ENCODE peak calls at places on chromosomes 13 and 19, in eight cellular contexts. One of them, this sample, is unnamed. For H3K4me1, the result is how much of the 10 kb centered on the place peaks cover.

GRCh38 chr13:29754486-29754806 is 96.0 kb downstream of the UBL3 start:
- DNase-seq in heart right ventricle: no peak
- DNase-seq in keratinocyte: no peak
- DNase-seq in right lobe of liver: no peak
- DNase-seq in OCI-LY7: no peak
- DNase-seq in psoas muscle: no peak
- DNase-seq in lung: no peak
- DNase-seq in PC-3: peak
- DNase-seq in this sample: no peak

GRCh38 chr19:42267644-42268141 is 1.4 kb upstream of the CIC start:
- DNase-seq in OCI-LY7: no peak
- DNase-seq in heart right ventricle: no peak
- DNase-seq in PC-3: no peak
- DNase-seq in keratinocyte: no peak
- DNase-seq in psoas muscle: no peak
- DNase-seq in lung: peak
- DNase-seq in right lobe of liver: no peak
- DNase-seq in this sample: no peak

GRCh38 chr13:71801781-71802180 is 65.2 kb downstream of the DACH1 start:
- DNase-seq in lung: no peak
- DNase-seq in PC-3: no peak
- DNase-seq in heart right ventricle: no peak
- DNase-seq in psoas muscle: no peak
- DNase-seq in OCI-LY7: no peak
- DNase-seq in keratinocyte: no peak
- DNase-seq in right lobe of liver: no peak
- DNase-seq in this sample: no peak

GRCh38 chr13:37716395-37716794 is 117.8 kb upstream of the POSTN start:
- DNase-seq in right lobe of liver: no peak
- DNase-seq in PC-3: no peak
- DNase-seq in OCI-LY7: no peak
- DNase-seq in keratinocyte: no peak
- DNase-seq in psoas muscle: no peak
- DNase-seq in lung: no peak
- DNase-seq in heart right ventricle: no peak
- DNase-seq in this sample: no peak

GRCh38 chr19:50435221-50435620 is 2.5 kb downstream of the MYBPC2 start:
- DNase-seq in PC-3: no peak
- DNase-seq in lung: no peak
- DNase-seq in psoas muscle: no peak
- DNase-seq in heart right ventricle: no peak
- DNase-seq in keratinocyte: no peak
- DNase-seq in right lobe of liver: no peak
- DNase-seq in OCI-LY7: no peak
- DNase-seq in this sample: no peak

GRCh38 chr13:45544520-45544919 is 71.0 kb downstream of the ERICH6B start:
- DNase-seq in right lobe of liver: no peak
- DNase-seq in heart right ventricle: no peak
- DNase-seq in lung: no peak
- DNase-seq in keratinocyte: no peak
- DNase-seq in psoas muscle: no peak
- DNase-seq in PC-3: no peak
- DNase-seq in OCI-LY7: no peak
- DNase-seq in this sample: no peak

GRCh38 chr13:112103260-112103843 is 36.4 kb downstream of the SOX1 start:
- DNase-seq in PC-3: no peak
- DNase-seq in OCI-LY7: no peak
- DNase-seq in heart right ventricle: no peak
- DNase-seq in lung: no peak
- DNase-seq in right lobe of liver: no peak
- DNase-seq in keratinocyte: no peak
- DNase-seq in psoas muscle: no peak
- DNase-seq in this sample: no peak

GRCh38 chr13:51101636-51102218 is 9.3 kb downstream of the C13orf42 start:
- DNase-seq in keratinocyte: no peak
- DNase-seq in lung: no peak
- DNase-seq in psoas muscle: no peak
- DNase-seq in heart right ventricle: no peak
- DNase-seq in PC-3: no peak
- DNase-seq in OCI-LY7: no peak
- DNase-seq in right lobe of liver: no peak
- DNase-seq in this sample: no peak

GRCh38 chr19:48724796-48725753 is 5.5 kb upstream of the MAMSTR start:
- DNase-seq in OCI-LY7: peak
- DNase-seq in psoas muscle: no peak
- DNase-seq in right lobe of liver: no peak
- DNase-seq in PC-3: peak
- DNase-seq in lung: no peak
- DNase-seq in heart right ventricle: peak
- DNase-seq in keratinocyte: peak
- DNase-seq in this sample: peak

GRCh38 chr13:41916173-41916954 is 44.5 kb downstream of the VWA8 start:
- DNase-seq in heart right ventricle: no peak
- DNase-seq in lung: no peak
- DNase-seq in psoas muscle: no peak
- DNase-seq in right lobe of liver: no peak
- DNase-seq in OCI-LY7: peak
- DNase-seq in PC-3: peak
- DNase-seq in keratinocyte: no peak
- DNase-seq in this sample: no peak

GRCh38 chr13:50187352-50188029 is 172.2 kb downstream of the KCNRG start:
- DNase-seq in heart right ventricle: no peak
- DNase-seq in PC-3: no peak
- DNase-seq in keratinocyte: no peak
- DNase-seq in lung: no peak
- DNase-seq in OCI-LY7: no peak
- DNase-seq in right lobe of liver: no peak
- DNase-seq in psoas muscle: no peak
- DNase-seq in this sample: no peak

GRCh38 chr13:112870737-112871287 is 98.2 kb upstream of the MCF2L start:
- DNase-seq in PC-3: no peak
- DNase-seq in heart right ventricle: no peak
- DNase-seq in OCI-LY7: no peak
- DNase-seq in lung: no peak
- DNase-seq in psoas muscle: no peak
- DNase-seq in keratinocyte: no peak
- DNase-seq in right lobe of liver: no peak
- DNase-seq in this sample: no peak

GRCh38 chr19:2532252-2533071 is 56.5 kb downstream of the GADD45B start:
- DNase-seq in keratinocyte: peak
- DNase-seq in lung: no peak
- DNase-seq in right lobe of liver: no peak
- DNase-seq in OCI-LY7: no peak
- DNase-seq in heart right ventricle: no peak
- DNase-seq in PC-3: peak
- DNase-seq in psoas muscle: no peak
- DNase-seq in this sample: no peak
- H3K4me1 ChIP-seq in keratinocyte: under half
- H3K4me1 ChIP-seq in lung: under half
- H3K4me1 ChIP-seq in right lobe of liver: under half
- H3K4me1 ChIP-seq in OCI-LY7: under half
- H3K4me1 ChIP-seq in heart right ventricle: under half
- H3K4me1 ChIP-seq in PC-3: under half
- H3K4me1 ChIP-seq in psoas muscle: under half
- H3K4me1 ChIP-seq in this sample: under half

GRCh38 chr13:102402292-102402691 is 444 bp upstream of the FGF14 start:
- DNase-seq in OCI-LY7: no peak
- DNase-seq in lung: no peak
- DNase-seq in PC-3: no peak
- DNase-seq in psoas muscle: peak
- DNase-seq in heart right ventricle: peak
- DNase-seq in right lobe of liver: peak
- DNase-seq in keratinocyte: no peak
- DNase-seq in this sample: no peak
- H3K4me3 ChIP-seq in OCI-LY7: no peak
- H3K4me3 ChIP-seq in lung: no peak
- H3K4me3 ChIP-seq in PC-3: no peak
- H3K4me3 ChIP-seq in psoas muscle: peak
- H3K4me3 ChIP-seq in heart right ventricle: peak
- H3K4me3 ChIP-seq in right lobe of liver: peak
- H3K4me3 ChIP-seq in keratinocyte: no peak
- H3K4me3 ChIP-seq in this sample: no peak

GRCh38 chr13:40334616-40335015 is 331.8 kb downstream of the FOXO1 start:
- DNase-seq in psoas muscle: no peak
- DNase-seq in PC-3: no peak
- DNase-seq in heart right ventricle: no peak
- DNase-seq in OCI-LY7: no peak
- DNase-seq in right lobe of liver: no peak
- DNase-seq in keratinocyte: no peak
- DNase-seq in lung: no peak
- DNase-seq in this sample: peak

GRCh38 chr13:40336228-40337221 is 329.9 kb downstream of the FOXO1 start:
- DNase-seq in psoas muscle: no peak
- DNase-seq in keratinocyte: no peak
- DNase-seq in PC-3: no peak
- DNase-seq in OCI-LY7: no peak
- DNase-seq in right lobe of liver: no peak
- DNase-seq in lung: no peak
- DNase-seq in heart right ventricle: no peak
- DNase-seq in this sample: peak

GRCh38 chr13:40331802-40332201 is 334.6 kb downstream of the FOXO1 start:
- DNase-seq in OCI-LY7: no peak
- DNase-seq in right lobe of liver: no peak
- DNase-seq in heart right ventricle: no peak
- DNase-seq in PC-3: no peak
- DNase-seq in keratinocyte: no peak
- DNase-seq in lung: no peak
- DNase-seq in psoas muscle: no peak
- DNase-seq in this sample: no peak

GRCh38 chr13:40333238-40333637 is 333.2 kb downstream of the FOXO1 start:
- DNase-seq in heart right ventricle: peak
- DNase-seq in psoas muscle: no peak
- DNase-seq in PC-3: no peak
- DNase-seq in OCI-LY7: no peak
- DNase-seq in keratinocyte: peak
- DNase-seq in lung: no peak
- DNase-seq in right lobe of liver: no peak
- DNase-seq in this sample: peak

DNA sequence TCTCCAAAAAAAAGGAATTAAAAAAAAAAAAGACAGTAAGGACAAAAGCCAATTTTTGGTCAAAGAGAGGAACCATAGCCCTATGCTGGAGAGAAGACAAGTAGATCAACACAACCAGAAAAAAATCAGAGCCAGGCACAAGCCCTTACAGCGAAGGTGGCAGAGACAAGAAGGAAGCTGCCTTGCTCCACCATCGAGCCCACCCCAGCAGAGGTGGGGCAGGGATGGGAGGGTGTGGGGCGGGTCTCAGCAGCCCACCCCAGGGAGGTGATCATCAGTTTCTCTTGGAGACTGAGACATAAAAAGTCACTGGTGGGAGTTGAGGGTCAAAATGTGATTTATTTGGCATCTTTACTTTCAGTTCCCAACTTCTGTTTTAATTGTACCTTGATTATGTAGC is 332.4 kb downstream of the FOXO1 start:
- DNase-seq in keratinocyte: no peak
- DNase-seq in psoas muscle: no peak
- DNase-seq in heart right ventricle: no peak
- DNase-seq in OCI-LY7: no peak
- DNase-seq in right lobe of liver: no peak
- DNase-seq in lung: no peak
- DNase-seq in PC-3: no peak
- DNase-seq in this sample: no peak
- H3K4me1 ChIP-seq in keratinocyte: under half
- H3K4me1 ChIP-seq in psoas muscle: under half
- H3K4me1 ChIP-seq in heart right ventricle: under half
- H3K4me1 ChIP-seq in OCI-LY7: under half
- H3K4me1 ChIP-seq in right lobe of liver: under half
- H3K4me1 ChIP-seq in lung: under half
- H3K4me1 ChIP-seq in PC-3: under half
- H3K4me1 ChIP-seq in this sample: under half

GRCh38 chr19:6262519-6262918 is 17.3 kb downstream of the MLLT1 start:
- DNase-seq in keratinocyte: no peak
- DNase-seq in psoas muscle: no peak
- DNase-seq in OCI-LY7: no peak
- DNase-seq in right lobe of liver: no peak
- DNase-seq in heart right ventricle: no peak
- DNase-seq in lung: no peak
- DNase-seq in PC-3: no peak
- DNase-seq in this sample: no peak
- H3K4me3 ChIP-seq in keratinocyte: no peak
- H3K4me3 ChIP-seq in psoas muscle: no peak
- H3K4me3 ChIP-seq in OCI-LY7: no peak
- H3K4me3 ChIP-seq in right lobe of liver: no peak
- H3K4me3 ChIP-seq in heart right ventricle: no peak
- H3K4me3 ChIP-seq in lung: no peak
- H3K4me3 ChIP-seq in PC-3: no peak
- H3K4me3 ChIP-seq in this sample: no peak

GRCh38 chr13:114042066-114042815 is 68.4 kb upstream of the C13orf46 start:
- DNase-seq in lung: no peak
- DNase-seq in heart right ventricle: no peak
- DNase-seq in keratinocyte: no peak
- DNase-seq in PC-3: no peak
- DNase-seq in psoas muscle: no peak
- DNase-seq in right lobe of liver: no peak
- DNase-seq in OCI-LY7: no peak
- DNase-seq in this sample: no peak

GRCh38 chr13:114046447-114046846 is 72.6 kb upstream of the C13orf46 start:
- DNase-seq in psoas muscle: no peak
- DNase-seq in keratinocyte: no peak
- DNase-seq in lung: no peak
- DNase-seq in PC-3: no peak
- DNase-seq in OCI-LY7: no peak
- DNase-seq in right lobe of liver: no peak
- DNase-seq in heart right ventricle: no peak
- DNase-seq in this sample: no peak

GRCh38 chr13:114045113-114045735 is 71.3 kb upstream of the C13orf46 start:
- DNase-seq in OCI-LY7: no peak
- DNase-seq in keratinocyte: no peak
- DNase-seq in right lobe of liver: no peak
- DNase-seq in lung: no peak
- DNase-seq in heart right ventricle: no peak
- DNase-seq in PC-3: no peak
- DNase-seq in psoas muscle: no peak
- DNase-seq in this sample: no peak

GRCh38 chr13:114043421-114044053 is 69.7 kb upstream of the C13orf46 start:
- DNase-seq in right lobe of liver: no peak
- DNase-seq in keratinocyte: no peak
- DNase-seq in PC-3: no peak
- DNase-seq in OCI-LY7: peak
- DNase-seq in heart right ventricle: peak
- DNase-seq in psoas muscle: peak
- DNase-seq in lung: no peak
- DNase-seq in this sample: no peak

DNA sequence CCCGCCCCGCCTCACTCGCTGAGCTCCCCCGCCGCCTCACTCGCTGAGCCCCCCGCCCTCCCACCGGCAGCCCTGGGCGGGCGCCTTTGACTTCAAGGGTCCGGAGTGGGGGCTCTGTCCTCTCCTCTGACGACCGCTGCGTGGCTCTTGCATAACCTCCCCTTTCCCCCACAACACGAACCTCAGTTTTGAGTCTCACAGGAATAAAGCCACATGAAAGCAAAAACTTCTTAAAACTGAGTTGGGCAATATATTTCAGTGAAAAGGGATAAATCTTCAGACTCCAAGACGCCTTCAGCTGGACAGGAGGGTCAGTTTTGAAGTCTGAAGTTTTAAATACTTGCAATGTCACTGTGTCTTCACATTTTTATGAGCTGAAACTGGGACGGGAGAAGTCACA is 70.6 kb upstream of the C13orf46 start:
- DNase-seq in right lobe of liver: no peak
- DNase-seq in heart right ventricle: no peak
- DNase-seq in psoas muscle: no peak
- DNase-seq in lung: no peak
- DNase-seq in OCI-LY7: no peak
- DNase-seq in PC-3: no peak
- DNase-seq in keratinocyte: no peak
- DNase-seq in this sample: no peak
- H3K4me1 ChIP-seq in right lobe of liver: under half
- H3K4me1 ChIP-seq in heart right ventricle: under half
- H3K4me1 ChIP-seq in psoas muscle: under half
- H3K4me1 ChIP-seq in lung: under half
- H3K4me1 ChIP-seq in OCI-LY7: under half
- H3K4me1 ChIP-seq in PC-3: under half
- H3K4me1 ChIP-seq in keratinocyte: under half
- H3K4me1 ChIP-seq in this sample: under half